ENCODE peak calls at places on chromosomes 6 and 20, in nine cellular contexts. D is stomach, I is HepG2, B is prostate gland, C is K562, P is HCT116, F is upper lobe of left lung, U is GM12878, H is transverse colon. L is an unnamed sample.

GRCh38 chr6:133377219-133377618 is 136.1 kb downstream of the EYA4 start:
- DNase-seq in D (no peak), I (no peak), B (no peak), C (no peak), P (no peak), F (no peak), U (no peak), H (no peak), L (no peak)

GRCh38 chr6:95094751-95095150 is 482.6 kb upstream of the MANEA start:
- DNase-seq in D (no peak), I (no peak), B (no peak), C (no peak), P (peak), F (no peak), U (no peak), H (no peak), L (no peak)

GRCh38 chr20:49367113-49367512 is 89.3 kb upstream of the ZNFX1 start:
- DNase-seq in D (no peak), I (no peak), B (no peak), C (no peak), P (no peak), F (no peak), U (no peak), H (no peak), L (no peak)

GRCh38 chr6:106973018-106973840 is 1.3 kb downstream of the CD24 start:
- DNase-seq in D (peak), I (no peak), B (peak), C (no peak), P (no peak), F (peak), U (no peak), H (peak), L (no peak)

GRCh38 chr6:19705606-19706005 is 131.6 kb upstream of the ID4 start:
- DNase-seq in D (no peak), I (no peak), B (no peak), C (no peak), P (no peak), F (no peak), U (no peak), H (no peak), L (no peak)

GRCh38 chr6:135393289-135393688 is 104.3 kb downstream of the AHI1 start:
- DNase-seq in D (no peak), I (no peak), B (no peak), C (no peak), P (no peak), F (no peak), U (no peak), H (no peak), L (no peak)

GRCh38 chr20:25484911-25485511 is 77.5 kb downstream of the GINS1 start:
- DNase-seq in D (no peak), I (no peak), B (no peak), C (no peak), P (no peak), F (no peak), U (no peak), H (no peak), L (no peak)

GRCh38 chr6:93806409-93807270 is 387.3 kb upstream of the EPHA7 start:
- DNase-seq in D (no peak), I (no peak), B (no peak), C (no peak), P (no peak), F (no peak), U (no peak), H (no peak), L (no peak)

GRCh38 chr20:38727602-38728236 is 3.4 kb downstream of the SLC32A1 start:
- DNase-seq in D (no peak), I (no peak), B (no peak), C (no peak), P (no peak), F (peak), U (no peak), H (no peak), L (no peak)

GRCh38 chr20:62376112-62377063 is 9.3 kb upstream of the LAMA5 start:
- DNase-seq in D (peak), I (peak), B (no peak), C (no peak), P (no peak), F (peak), U (no peak), H (no peak), L (no peak)

GRCh38 chr6:41705996-41706835 is 29.2 kb downstream of the TFEB start:
- DNase-seq in D (peak), I (peak), B (peak), C (peak), P (no peak), F (peak), U (peak), H (peak), L (peak)

GRCh38 chr6:47669684-47670515 is 28.5 kb upstream of the ADGRF4 start:
- DNase-seq in D (no peak), I (no peak), B (peak), C (no peak), P (no peak), F (no peak), U (no peak), H (no peak), L (no peak)

GRCh38 chr20:23092409-23092756 is 6.3 kb upstream of the CD93 start:
- DNase-seq in D (no peak), I (no peak), B (no peak), C (peak), P (no peak), F (no peak), U (no peak), H (no peak), L (no peak)

GRCh38 chr6:116381000-116381399 is 10.3 kb downstream of the DSE start:
- DNase-seq in D (no peak), I (no peak), B (no peak), C (no peak), P (no peak), F (no peak), U (no peak), H (peak), L (no peak)

GRCh38 chr20:60820918-60821317 is 431.1 kb upstream of the CDH4 start:
- DNase-seq in D (no peak), I (no peak), B (no peak), C (no peak), P (no peak), F (no peak), U (no peak), H (no peak), L (no peak)

GRCh38 chr20:59020938-59021551 is 1.8 kb downstream of the TUBB1 start:
- DNase-seq in D (no peak), I (no peak), B (no peak), C (peak), P (no peak), F (no peak), U (no peak), H (no peak), L (no peak)

GRCh38 chr20:15191082-15191723 is 853.8 kb upstream of the FLRT3 start:
- DNase-seq in D (no peak), I (no peak), B (no peak), C (no peak), P (no peak), F (no peak), U (no peak), H (no peak), L (no peak)

GRCh38 chr6:130755368-130756034 is 71.7 kb upstream of the SMLR1 start:
- DNase-seq in D (no peak), I (no peak), B (no peak), C (no peak), P (no peak), F (no peak), U (no peak), H (no peak), L (no peak)

GRCh38 chr6:143457563-143458359 is 7.2 kb downstream of the PEX3 start:
- DNase-seq in D (no peak), I (peak), B (no peak), C (no peak), P (no peak), F (no peak), U (no peak), H (no peak), L (no peak)

GRCh38 chr6:97401533-97401932 is 118.5 kb upstream of the MMS22L start:
- DNase-seq in D (no peak), I (no peak), B (no peak), C (no peak), P (no peak), F (no peak), U (no peak), H (no peak), L (no peak)

GRCh38 chr6:170238741-170239565 is 51.9 kb downstream of the DLL1 start:
- DNase-seq in D (no peak), I (no peak), B (no peak), C (no peak), P (no peak), F (no peak), U (no peak), H (no peak), L (no peak)

GRCh38 chr6:26743157-26743821 is 83.7 kb upstream of the ZNF322 start:
- DNase-seq in D (no peak), I (no peak), B (no peak), C (peak), P (peak), F (peak), U (no peak), H (no peak), L (no peak)

GRCh38 chr6:18160921-18161320 is 5.7 kb downstream of the KDM1B start:
- DNase-seq in D (no peak), I (no peak), B (no peak), C (no peak), P (no peak), F (no peak), U (no peak), H (no peak), L (no peak)

GRCh38 chr20:2767768-2768631 is 32.4 kb downstream of the CPXM1 start:
- DNase-seq in D (peak), I (no peak), B (peak), C (no peak), P (no peak), F (peak), U (no peak), H (no peak), L (no peak)

GRCh38 chr6:28811873-28812272 is 111.9 kb downstream of the TRIM27 start:
- DNase-seq in D (no peak), I (peak), B (no peak), C (peak), P (no peak), F (no peak), U (no peak), H (no peak), L (no peak)

GRCh38 chr6:154962751-154963150 is 32.4 kb upstream of the TIAM2 start:
- DNase-seq in D (no peak), I (peak), B (no peak), C (no peak), P (no peak), F (no peak), U (no peak), H (no peak), L (no peak)

GRCh38 chr20:62066339-62066982 is 780 bp upstream of the TAF4 start:
- DNase-seq in D (peak), I (peak), B (peak), C (peak), P (no peak), F (no peak), U (no peak), H (peak), L (no peak)

GRCh38 chr6:92667843-92668242 is 751.5 kb downstream of the EPHA7 start:
- DNase-seq in D (no peak), I (no peak), B (no peak), C (no peak), P (no peak), F (no peak), U (no peak), H (no peak), L (no peak)

GRCh38 chr6:41626917-41627316 is 11.4 kb upstream of the MDFI start:
- DNase-seq in D (no peak), I (no peak), B (no peak), C (no peak), P (no peak), F (no peak), U (no peak), H (no peak), L (no peak)

GRCh38 chr6:2523061-2523460 is 227.7 kb downstream of the MYLK4 start:
- DNase-seq in D (no peak), I (no peak), B (no peak), C (no peak), P (no peak), F (no peak), U (no peak), H (no peak), L (no peak)

GRCh38 chr20:53869466-53870258 is 200.7 kb downstream of the BCAS1 start:
- DNase-seq in D (peak), I (peak), B (peak), C (peak), P (peak), F (no peak), U (peak), H (peak), L (peak)
- TF ChIP-seq CTCF in D (peak), I (peak), B (peak), C (peak), P (peak), F (peak), U (peak), H (peak), L (peak)

GRCh38 chr6:13846841-13847240 is 32.5 kb upstream of the MCUR1 start:
- DNase-seq in D (no peak), I (peak), B (no peak), C (peak), P (peak), F (no peak), U (no peak), H (no peak), L (no peak)
- H3K4me3 ChIP-seq in D (no peak), I (peak), B (no peak), C (no peak), P (no peak), F (no peak), U (no peak), H (no peak), L (no peak)

DNA sequence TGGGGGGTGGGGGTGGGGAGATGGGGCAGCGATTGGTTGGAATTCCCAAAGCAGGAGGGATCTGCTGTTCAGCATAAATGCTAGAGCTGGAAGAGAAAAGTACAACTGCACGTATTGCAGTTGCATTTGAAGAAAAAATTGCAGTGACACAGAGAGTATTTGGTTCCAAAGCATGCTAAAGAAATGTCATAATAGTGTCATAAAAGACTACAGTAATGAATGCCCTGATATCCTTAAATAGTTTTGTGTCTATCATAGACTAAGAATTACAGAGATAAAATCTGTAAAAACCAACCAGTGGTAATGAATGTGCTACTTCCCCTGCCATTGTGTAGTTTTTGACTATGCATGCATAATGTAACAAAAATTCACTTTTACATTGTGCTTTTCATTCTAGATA is 693.6 kb upstream of the SLC35B3 start:
- DNase-seq in D (no peak), I (no peak), B (no peak), C (no peak), P (no peak), F (no peak), U (no peak), H (no peak), L (no peak)
- TF ChIP-seq POLR2AphosphoS5 in D (no peak), I (no peak), B (no peak), C (no peak), P (no peak), F (no peak), U (no peak), H (no peak), L (no peak)

DNA sequence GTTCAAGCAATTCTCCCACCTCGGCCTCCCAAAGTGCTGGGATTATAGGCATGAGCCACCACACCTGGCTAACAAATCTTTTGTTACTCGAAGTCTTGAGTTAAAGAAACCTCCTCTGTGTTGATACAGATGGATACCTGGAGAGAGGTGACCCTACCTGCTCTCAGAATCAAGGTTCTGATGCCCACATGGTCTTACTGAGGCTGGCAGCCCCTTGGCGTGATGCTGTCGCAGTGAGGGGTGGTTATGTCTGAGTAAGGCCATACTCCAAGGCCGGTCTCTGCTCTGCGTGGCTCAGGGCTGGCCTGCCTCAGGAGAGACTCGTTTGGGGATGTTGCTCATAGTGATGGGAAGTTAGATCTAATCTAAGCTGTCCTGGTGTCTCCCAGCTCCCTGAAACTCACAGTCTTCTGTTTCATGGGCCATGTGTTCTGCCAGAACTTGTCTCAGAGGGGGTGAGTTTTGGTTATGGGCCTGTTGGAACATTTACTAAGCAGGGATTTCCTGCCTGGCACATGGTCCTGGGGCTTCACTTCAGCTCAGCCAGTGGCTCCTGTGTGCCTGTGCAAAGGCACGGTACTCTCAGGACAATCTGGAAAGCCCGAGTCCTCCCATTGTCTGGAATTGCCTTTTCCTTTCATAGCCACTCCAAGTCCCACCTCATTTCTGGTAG is 17.5 kb upstream of the TRAF3IP2 start:
- DNase-seq in D (no peak), I (no peak), B (peak), C (no peak), P (no peak), F (no peak), U (no peak), H (no peak), L (no peak)
- TF ChIP-seq CTCF in D (no peak), I (no peak), B (no peak), C (no peak), P (no peak), F (no peak), U (no peak), H (no peak), L (no peak)

GRCh38 chr6:31042801-31043200 is 32.5 kb downstream of the MUC22 start:
- DNase-seq in D (peak), I (peak), B (peak), C (peak), P (peak), F (no peak), U (no peak), H (peak), L (no peak)

GRCh38 chr6:31053873-31054272 is 43.6 kb downstream of the MUC22 start:
- DNase-seq in D (no peak), I (no peak), B (no peak), C (no peak), P (no peak), F (no peak), U (no peak), H (no peak), L (no peak)

GRCh38 chr6:31049518-31049917 is 39.2 kb downstream of the MUC22 start:
- DNase-seq in D (no peak), I (no peak), B (no peak), C (no peak), P (no peak), F (no peak), U (no peak), H (no peak), L (no peak)

DNA sequence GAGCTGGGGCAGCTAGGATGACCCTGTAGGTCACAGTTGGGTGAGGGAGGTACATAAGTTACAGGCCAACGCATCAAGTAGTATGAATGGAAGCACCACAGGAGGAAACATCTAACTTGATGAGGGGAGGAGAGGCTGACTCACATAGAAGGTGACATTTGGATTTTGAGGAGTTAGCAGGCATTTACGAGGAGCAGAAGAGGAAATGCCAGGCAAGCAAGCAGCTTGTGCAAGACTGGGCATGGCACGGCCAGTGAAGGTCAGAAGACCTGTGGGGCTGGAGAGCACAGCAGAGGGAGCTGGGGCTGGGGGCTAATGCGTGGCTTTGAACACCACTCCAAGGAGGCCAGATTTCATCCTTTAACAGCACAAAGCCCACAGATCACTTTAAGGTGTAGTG is 37.8 kb downstream of the MUC22 start:
- DNase-seq in D (no peak), I (no peak), B (no peak), C (no peak), P (no peak), F (no peak), U (no peak), H (no peak), L (no peak)
- H3K4me3 ChIP-seq in D (no peak), I (no peak), B (no peak), C (no peak), P (no peak), F (no peak), U (no peak), H (no peak), L (no peak)

GRCh38 chr6:6723316-6723715 is 134.8 kb downstream of the LY86 start:
- DNase-seq in D (no peak), I (no peak), B (no peak), C (no peak), P (no peak), F (no peak), U (no peak), H (no peak), L (peak)

GRCh38 chr6:6724319-6725119 is 136.0 kb downstream of the LY86 start:
- DNase-seq in D (peak), I (peak), B (peak), C (peak), P (peak), F (peak), U (no peak), H (peak), L (peak)

GRCh38 chr6:6722195-6722594 is 133.7 kb downstream of the LY86 start:
- DNase-seq in D (no peak), I (no peak), B (no peak), C (no peak), P (no peak), F (no peak), U (no peak), H (peak), L (no peak)

GRCh38 chr6:6725120-6725833 is 136.8 kb downstream of the LY86 start:
- DNase-seq in D (no peak), I (no peak), B (no peak), C (no peak), P (no peak), F (no peak), U (no peak), H (no peak), L (peak)

DNA sequence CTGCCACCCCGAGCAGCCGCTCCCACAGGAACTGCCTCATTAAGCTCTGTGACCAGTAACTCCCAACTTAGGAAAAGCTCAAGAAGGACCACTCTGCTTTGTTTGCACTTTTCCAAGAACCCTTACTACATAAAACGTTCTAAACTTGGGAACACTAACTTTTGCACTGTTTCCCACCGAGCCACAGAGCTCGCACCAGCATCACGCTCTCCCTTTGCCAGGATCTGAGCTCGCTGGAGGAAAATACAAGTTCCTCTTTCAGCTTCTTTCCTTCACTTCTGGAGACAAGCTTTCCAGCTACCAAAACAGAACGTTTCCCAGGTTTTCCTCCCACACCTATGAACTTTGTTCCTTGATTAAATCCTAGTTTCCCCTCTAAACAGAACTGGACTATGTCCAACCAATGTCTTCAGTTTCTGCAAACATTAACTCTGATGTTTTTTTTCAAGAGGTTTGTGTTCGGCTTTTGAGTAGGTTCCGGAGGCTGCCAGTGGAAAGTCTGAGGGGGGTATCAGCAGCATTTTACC is 135.3 kb downstream of the LY86 start:
- DNase-seq in D (no peak), I (peak), B (no peak), C (no peak), P (no peak), F (no peak), U (no peak), H (no peak), L (no peak)
- TF ChIP-seq POLR2AphosphoS5 in D (no peak), I (no peak), B (no peak), C (no peak), P (no peak), F (no peak), U (no peak), H (peak), L (no peak)

DNA sequence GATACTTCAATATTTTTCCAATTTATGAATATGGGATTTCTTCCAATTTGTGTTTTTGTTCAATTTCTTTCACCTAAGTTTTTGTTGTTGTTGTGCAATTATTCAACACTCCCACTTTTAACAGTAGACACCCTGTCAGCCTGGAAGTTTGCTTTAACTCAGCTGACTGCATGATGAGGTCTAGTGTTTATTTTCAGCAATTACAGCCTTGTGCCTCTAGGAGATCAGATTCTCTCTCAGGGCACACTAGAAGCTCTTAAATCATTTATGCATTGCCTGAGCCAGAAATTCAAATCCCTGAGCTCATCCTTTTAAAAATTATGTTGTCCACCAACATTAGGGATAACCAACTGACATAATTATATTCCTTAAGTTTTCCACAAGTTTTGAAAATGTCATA is 85.7 kb downstream of the MRAP2 start:
- DNase-seq in D (no peak), I (no peak), B (no peak), C (peak), P (no peak), F (no peak), U (no peak), H (no peak), L (no peak)
- TF ChIP-seq CTCF in D (no peak), I (no peak), B (no peak), C (no peak), P (no peak), F (no peak), U (no peak), H (no peak), L (no peak)

GRCh38 chr6:122831511-122831910 is 42.5 kb downstream of the SMPDL3A start:
- DNase-seq in D (no peak), I (no peak), B (no peak), C (no peak), P (no peak), F (no peak), U (no peak), H (no peak), L (no peak)
- H3K4me3 ChIP-seq in D (no peak), I (no peak), B (no peak), C (no peak), P (no peak), F (no peak), U (no peak), H (no peak), L (no peak)

L was measured in HL-60.